ENCODE peak calls at places on chromosomes 11 and 22, in four cellular contexts. One of them, this sample, is unnamed.

GRCh38 chr11:108663154-108663877 is 1.6 kb upstream of the DDX10 start:
- DNase-seq in HepG2: no peak
- DNase-seq in K562: no peak
- DNase-seq in WTC11: no peak
- DNase-seq in this sample: no peak

GRCh38 chr22:47402876-47403525 is 640.6 kb downstream of the TBC1D22A start:
- DNase-seq in HepG2: no peak
- DNase-seq in K562: no peak
- DNase-seq in WTC11: no peak
- DNase-seq in this sample: no peak

GRCh38 chr11:76086713-76087635 is 119.3 kb downstream of the WNT11 start:
- DNase-seq in HepG2: no peak
- DNase-seq in WTC11: no peak
- DNase-seq in K562: no peak
- DNase-seq in this sample: no peak

GRCh38 chr22:29916007-29916544 is 33.1 kb downstream of the MTMR3 start:
- DNase-seq in HepG2: no peak
- DNase-seq in K562: no peak
- DNase-seq in WTC11: no peak
- DNase-seq in this sample: peak

GRCh38 chr11:94241896-94242295 is 62.5 kb upstream of the IZUMO1R start:
- DNase-seq in WTC11: no peak
- DNase-seq in K562: no peak
- DNase-seq in HepG2: no peak
- DNase-seq in this sample: no peak

GRCh38 chr11:73464347-73464746 is 88.1 kb downstream of the RELT start:
- DNase-seq in HepG2: no peak
- DNase-seq in K562: no peak
- DNase-seq in WTC11: no peak
- DNase-seq in this sample: no peak

GRCh38 chr11:133718238-133718637 is 127.1 kb downstream of the SPATA19 start:
- DNase-seq in WTC11: no peak
- DNase-seq in HepG2: no peak
- DNase-seq in K562: no peak
- DNase-seq in this sample: no peak

GRCh38 chr11:69696749-69697488 is 6.9 kb downstream of the FGF19 start:
- DNase-seq in WTC11: no peak
- DNase-seq in HepG2: no peak
- DNase-seq in K562: no peak
- DNase-seq in this sample: no peak

GRCh38 chr11:40338739-40339138 is 1120.7 kb downstream of the LRRC4C start:
- DNase-seq in HepG2: no peak
- DNase-seq in WTC11: no peak
- DNase-seq in K562: no peak
- DNase-seq in this sample: no peak

GRCh38 chr11:128929991-128930390 is 12.7 kb downstream of the TP53AIP1 start:
- DNase-seq in HepG2: no peak
- DNase-seq in WTC11: no peak
- DNase-seq in K562: no peak
- DNase-seq in this sample: no peak

GRCh38 chr22:36925388-36926290 is 12.2 kb downstream of the CSF2RB start:
- DNase-seq in HepG2: no peak
- DNase-seq in K562: no peak
- DNase-seq in WTC11: no peak
- DNase-seq in this sample: no peak

GRCh38 chr11:31817621-31818493 is 6.7 kb upstream of the PAX6 start:
- DNase-seq in WTC11: peak
- DNase-seq in HepG2: no peak
- DNase-seq in K562: no peak
- DNase-seq in this sample: no peak

GRCh38 chr11:87290304-87290922 is 252.7 kb downstream of the TMEM135 start:
- DNase-seq in K562: peak
- DNase-seq in WTC11: no peak
- DNase-seq in HepG2: peak
- DNase-seq in this sample: peak

GRCh38 chr11:102955624-102956023 is at the start of gene MMP13:
- DNase-seq in HepG2: no peak
- DNase-seq in WTC11: no peak
- DNase-seq in K562: no peak
- DNase-seq in this sample: no peak

GRCh38 chr11:67732045-67732787 is 57.8 kb upstream of the ALDH3B2 start:
- DNase-seq in WTC11: peak
- DNase-seq in K562: peak
- DNase-seq in HepG2: no peak
- DNase-seq in this sample: peak

GRCh38 chr11:119091083-119091650 is 6.5 kb downstream of the HMBS start:
- DNase-seq in HepG2: no peak
- DNase-seq in WTC11: no peak
- DNase-seq in K562: peak
- DNase-seq in this sample: no peak

GRCh38 chr11:12200359-12201015 is 90.1 kb downstream of the MICAL2 start:
- DNase-seq in WTC11: no peak
- DNase-seq in K562: no peak
- DNase-seq in HepG2: no peak
- DNase-seq in this sample: no peak

GRCh38 chr11:131571571-131571970 is 201.2 kb downstream of the NTM start:
- DNase-seq in WTC11: no peak
- DNase-seq in K562: no peak
- DNase-seq in HepG2: no peak
- DNase-seq in this sample: no peak

GRCh38 chr11:101202614-101203013 is 73.0 kb upstream of the PGR start:
- DNase-seq in HepG2: no peak
- DNase-seq in K562: no peak
- DNase-seq in WTC11: no peak
- DNase-seq in this sample: no peak

GRCh38 chr22:17369553-17370035 is 334 bp downstream of the CECR2 start:
- DNase-seq in HepG2: no peak
- DNase-seq in WTC11: peak
- DNase-seq in K562: no peak
- DNase-seq in this sample: peak

GRCh38 chr11:61361686-61362541 is at the start of the genes CYB561A3 and TMEM138:
- DNase-seq in HepG2: peak
- DNase-seq in WTC11: peak
- DNase-seq in K562: peak
- DNase-seq in this sample: peak

GRCh38 chr11:61361237-61361636 is 445 bp downstream of the CYB561A3 start:
- DNase-seq in HepG2: no peak
- DNase-seq in WTC11: no peak
- DNase-seq in K562: peak
- DNase-seq in this sample: no peak

GRCh38 chr11:61364012-61364396 is 1.8 kb downstream of the TMEM138 start:
- DNase-seq in K562: no peak
- DNase-seq in WTC11: no peak
- DNase-seq in HepG2: no peak
- DNase-seq in this sample: no peak

GRCh38 chr11:61359541-61359940 is 2.1 kb downstream of the CYB561A3 start:
- DNase-seq in HepG2: no peak
- DNase-seq in K562: no peak
- DNase-seq in WTC11: no peak
- DNase-seq in this sample: no peak

DNA sequence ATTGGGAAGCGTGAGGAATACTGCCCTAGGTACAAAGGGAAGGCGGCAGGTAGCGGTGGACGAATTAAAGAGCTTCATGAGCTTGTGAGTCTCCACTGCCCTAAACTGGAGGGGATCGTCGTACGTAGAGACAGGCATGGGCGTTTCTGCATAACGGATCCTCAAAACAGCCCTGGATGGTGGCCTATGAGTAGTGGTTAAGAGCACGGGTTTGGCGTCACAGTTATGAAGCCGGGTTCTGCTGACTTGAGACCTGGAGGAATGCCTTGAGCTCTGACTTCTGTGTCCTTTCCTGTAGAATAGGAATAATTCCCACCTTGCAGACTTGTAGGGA is 335 bp downstream of the TMEM138 start:
- DNase-seq in K562: peak
- DNase-seq in HepG2: peak
- DNase-seq in WTC11: no peak
- DNase-seq in this sample: peak
- TF ChIP-seq ELF4 in K562: no peak
- TF ChIP-seq ELF4 in HepG2: no peak
- TF ChIP-seq ELF4 in WTC11: no peak
- TF ChIP-seq ELF4 in this sample: no peak

DNA sequence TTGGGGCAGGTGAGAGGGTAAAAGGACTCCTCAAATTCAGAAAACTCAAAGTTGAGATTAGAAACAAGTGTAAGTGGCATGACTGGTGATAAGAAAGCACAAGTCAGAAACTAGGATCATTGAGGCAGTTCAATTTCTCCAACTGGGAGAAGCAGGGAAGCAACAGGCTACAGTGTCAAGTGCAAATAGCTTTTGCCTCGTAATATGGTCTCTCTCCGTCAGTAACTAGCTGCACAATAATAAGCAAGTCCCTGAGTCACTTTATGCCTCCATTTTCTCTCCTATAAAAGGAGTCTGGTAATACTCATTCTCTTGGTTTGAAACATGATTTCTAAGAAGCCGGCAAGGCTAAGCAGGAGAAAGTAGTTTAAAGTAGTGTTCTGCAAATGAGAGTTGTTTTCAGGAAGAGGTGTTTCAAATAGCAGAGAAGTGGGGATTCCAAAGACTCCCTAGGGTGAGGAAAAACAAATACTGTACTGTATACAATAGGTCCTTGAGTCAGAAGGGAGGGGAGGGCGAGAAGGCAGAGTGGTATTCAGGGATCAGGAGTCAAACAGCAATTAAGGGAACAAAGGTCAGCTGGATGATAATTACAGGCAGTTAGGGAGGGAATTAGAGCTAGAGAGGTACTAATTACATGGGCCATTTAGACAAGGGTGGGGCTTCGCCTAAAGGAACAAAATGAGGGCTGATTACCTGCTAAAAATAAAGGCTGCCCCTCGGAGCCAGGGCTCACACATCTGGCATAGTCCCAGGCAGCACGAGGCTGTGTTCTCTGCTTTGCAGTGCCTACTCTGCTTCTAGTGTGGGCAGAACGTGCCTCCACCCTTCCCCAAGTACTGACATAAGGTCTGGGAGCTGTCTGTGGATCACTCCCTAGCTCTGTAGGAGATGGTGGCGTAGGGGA is 96.0 kb upstream of the BDNF start:
- DNase-seq in WTC11: peak
- DNase-seq in HepG2: no peak
- DNase-seq in K562: no peak
- DNase-seq in this sample: peak
- TF ChIP-seq ELF4 in WTC11: no peak
- TF ChIP-seq ELF4 in HepG2: no peak
- TF ChIP-seq ELF4 in K562: no peak
- TF ChIP-seq ELF4 in this sample: no peak

GRCh38 chr22:19523240-19524169 is 705 bp downstream of the CLDN5 start:
- DNase-seq in HepG2: no peak
- DNase-seq in WTC11: peak
- DNase-seq in K562: peak
- DNase-seq in this sample: no peak
- TF ChIP-seq ELF4 in HepG2: no peak
- TF ChIP-seq ELF4 in WTC11: no peak
- TF ChIP-seq ELF4 in K562: no peak
- TF ChIP-seq ELF4 in this sample: no peak

GRCh38 chr11:130522284-130522961 is 74.0 kb downstream of the ADAMTS15 start:
- DNase-seq in WTC11: peak
- DNase-seq in K562: peak
- DNase-seq in HepG2: peak
- DNase-seq in this sample: peak
- TF ChIP-seq ELF4 in WTC11: no peak
- TF ChIP-seq ELF4 in K562: no peak
- TF ChIP-seq ELF4 in HepG2: no peak
- TF ChIP-seq ELF4 in this sample: no peak

GRCh38 chr11:19437760-19438159 is 197.0 kb upstream of the E2F8 start:
- DNase-seq in K562: no peak
- DNase-seq in HepG2: no peak
- DNase-seq in WTC11: no peak
- DNase-seq in this sample: no peak
- TF ChIP-seq ELF4 in K562: no peak
- TF ChIP-seq ELF4 in HepG2: no peak
- TF ChIP-seq ELF4 in WTC11: no peak
- TF ChIP-seq ELF4 in this sample: no peak

GRCh38 chr11:111815489-111815888 is 49.3 kb upstream of the PPP2R1B start:
- DNase-seq in WTC11: no peak
- DNase-seq in HepG2: no peak
- DNase-seq in K562: no peak
- DNase-seq in this sample: no peak
- TF ChIP-seq ELF4 in WTC11: no peak
- TF ChIP-seq ELF4 in HepG2: no peak
- TF ChIP-seq ELF4 in K562: no peak
- TF ChIP-seq ELF4 in this sample: no peak

GRCh38 chr22:24411256-24412004 is 16.0 kb upstream of the ADORA2A start:
- DNase-seq in K562: no peak
- DNase-seq in WTC11: no peak
- DNase-seq in HepG2: no peak
- DNase-seq in this sample: no peak
- TF ChIP-seq ELF4 in K562: no peak
- TF ChIP-seq ELF4 in WTC11: no peak
- TF ChIP-seq ELF4 in HepG2: no peak
- TF ChIP-seq ELF4 in this sample: no peak